ENCODE peak calls at places on chromosomes 16 and 17, in five cellular contexts. L is astrocyte of the hippocampus; H is activated CD4-positive, alpha-beta T cell treated with anti-CD3 and anti-CD28 coated beads, Interleukin-2, amount 50 U/mL, for 4 hours; S is GM03348; F is SK-N-SH. P is an unnamed sample.

GRCh38 chr17:1830288-1830687 is 483 bp downstream of the RPA1 start:
- DNase-seq in L (peak), H (no peak), S (no peak), F (peak), P (no peak)

GRCh38 chr17:45009676-45010467 is 41.6 kb downstream of the DCAKD start:
- DNase-seq in L (no peak), H (no peak), S (no peak), F (no peak), P (no peak)

GRCh38 chr16:11843861-11844260 is 7.5 kb downstream of the RSL1D1 start:
- DNase-seq in L (no peak), H (no peak), S (no peak), F (no peak), P (no peak)

GRCh38 chr17:28626818-28627217 is 12.8 kb upstream of the RSKR start:
- DNase-seq in L (no peak), H (no peak), S (no peak), F (no peak), P (no peak)

GRCh38 chr16:30445408-30446202 is at the start of gene SEPHS2:
- DNase-seq in L (peak), H (peak), S (peak), F (peak), P (peak)

GRCh38 chr16:27355610-27356009 is 41.8 kb downstream of the IL4R start:
- DNase-seq in L (peak), H (peak), S (peak), F (no peak), P (peak)

GRCh38 chr17:64580384-64581307 is 73.9 kb downstream of the CEP95 start:
- DNase-seq in L (no peak), H (no peak), S (no peak), F (no peak), P (no peak)

GRCh38 chr17:59668816-59669215 is 38.4 kb downstream of the PTRH2 start:
- DNase-seq in L (peak), H (no peak), S (peak), F (no peak), P (no peak)

GRCh38 chr16:79329967-79330366 is 270.6 kb downstream of the MAF start:
- DNase-seq in L (no peak), H (no peak), S (no peak), F (no peak), P (no peak)

GRCh38 chr16:49700928-49701685 is 154.8 kb downstream of the ZNF423 start:
- DNase-seq in L (peak), H (no peak), S (no peak), F (no peak), P (no peak)